ENCODE peak calls at places on chromosomes 4 and X, in four cellular contexts. V is WTC11, R is K562, S is HepG2. D is an unnamed sample.

GRCh38 chrX:26952213-26952612 is 510.9 kb downstream of the PPP4R3C start:
- DNase-seq in V (no peak), R (no peak), S (no peak), D (no peak)

GRCh38 chr4:122577808-122578781 is 42.8 kb downstream of the IL21 start:
- DNase-seq in V (peak; percentile 63), R (peak; percentile 63), S (peak; percentile 41), D (peak; percentile 60)

GRCh38 chr4:176320976-176321361 is 1.2 kb downstream of the SPCS3 start:
- DNase-seq in V (no peak), R (peak; percentile 20), S (no peak), D (no peak)

GRCh38 chr4:183876268-183876934 is 28.7 kb upstream of the STOX2 start:
- DNase-seq in V (no peak), R (no peak), S (no peak), D (peak; percentile 12)

GRCh38 chr4:177485528-177485927 is 43.3 kb upstream of the AGA start:
- DNase-seq in V (no peak), R (no peak), S (no peak), D (no peak)

GRCh38 chrX:24395775-24396174 is 35.3 kb downstream of the SUPT20HL1 start:
- DNase-seq in V (peak; percentile 16), R (peak; percentile 40), S (peak; percentile 43), D (peak; percentile 75)

GRCh38 chr4:5330339-5330738 is 279.1 kb downstream of the STK32B start:
- DNase-seq in V (no peak), R (no peak), S (no peak), D (no peak)

GRCh38 chr4:2787230-2788100 is 5.4 kb upstream of the SH3BP2 start:
- DNase-seq in V (peak; percentile 19), R (no peak), S (no peak), D (no peak)

GRCh38 chr4:16505726-16506125 is 279.5 kb upstream of the TAPT1 start:
- DNase-seq in V (peak; percentile 56), R (no peak), S (no peak), D (peak; percentile 23)

GRCh38 chr4:145843148-145843547 is 95.5 kb downstream of the ZNF827 start:
- DNase-seq in V (no peak), R (no peak), S (no peak), D (no peak)

GRCh38 chrX:32673193-32673592 is 538.2 kb downstream of the DMD start:
- DNase-seq in V (no peak), R (no peak), S (peak; percentile 0), D (no peak)

GRCh38 chr4:60805500-60806313 is 394.4 kb upstream of the ADGRL3 start:
- DNase-seq in V (no peak), R (peak; percentile 1), S (peak; percentile 32), D (peak; percentile 50)

GRCh38 chrX:111467896-111468295 is 43.5 kb upstream of the SERTM2 start:
- DNase-seq in V (no peak), R (no peak), S (no peak), D (no peak)

GRCh38 chrX:136190038-136190437 is 42.7 kb downstream of the FHL1 start:
- DNase-seq in V (no peak), R (no peak), S (no peak), D (no peak)

GRCh38 chr4:52604215-52604614 is 54.9 kb downstream of the USP46 start:
- DNase-seq in V (no peak), R (no peak), S (no peak), D (no peak)

GRCh38 chr4:108742451-108742850 is 20.4 kb downstream of the ETNPPL start:
- DNase-seq in V (no peak), R (no peak), S (no peak), D (no peak)

GRCh38 chr4:148007789-148008188 is 275.9 kb downstream of the ARHGAP10 start:
- DNase-seq in V (no peak), R (no peak), S (no peak), D (no peak)

GRCh38 chrX:115452256-115452655 is 108.7 kb upstream of the PLS3 start:
- DNase-seq in V (no peak), R (no peak), S (no peak), D (no peak)

GRCh38 chrX:153190384-153190783 is 11.3 kb downstream of the MAGEA1 start:
- DNase-seq in V (no peak), R (no peak), S (no peak), D (no peak)

GRCh38 chr4:26407466-26407865 is 82.8 kb downstream of the CCKAR start:
- DNase-seq in V (no peak), R (no peak), S (no peak), D (no peak)

GRCh38 chrX:19225906-19226305 is 103.6 kb upstream of the ADGRG2 start:
- DNase-seq in V (peak; percentile 10), R (peak; percentile 8), S (no peak), D (peak; percentile 14)

GRCh38 chr4:7169134-7169533 is 23.2 kb upstream of the SORCS2 start:
- DNase-seq in V (no peak), R (no peak), S (no peak), D (no peak)

GRCh38 chrX:7318246-7318645 is 170.3 kb upstream of the PUDP start:
- DNase-seq in V (no peak), R (no peak), S (no peak), D (no peak)

GRCh38 chrX:107683124-107683895 is 55.0 kb downstream of the PRPS1 start:
- DNase-seq in V (no peak), R (no peak), S (no peak), D (no peak)

GRCh38 chrX:113966791-113967190 is 617.1 kb upstream of the HTR2C start:
- DNase-seq in V (no peak), R (no peak), S (no peak), D (no peak)

GRCh38 chrX:99242001-99242400 is 1168.1 kb downstream of the PCDH19 start:
- DNase-seq in V (peak; percentile 41), R (no peak), S (no peak), D (no peak)

GRCh38 chr4:6134612-6135220 is 65.6 kb downstream of the JAKMIP1 start:
- DNase-seq in V (no peak), R (peak; percentile 25), S (peak; percentile 48), D (no peak)

GRCh38 chr4:163892417-163892816 is 397.9 kb downstream of the TMA16 start:
- DNase-seq in V (no peak), R (no peak), S (no peak), D (no peak)
- TF ChIP-seq ELF4 in V (no peak), R (no peak), S (no peak), D (no peak)

GRCh38 chr4:101970555-101970954 is 180.0 kb downstream of the BANK1 start:
- DNase-seq in V (no peak), R (no peak), S (no peak), D (no peak)
- TF ChIP-seq ELF4 in V (no peak), R (no peak), S (no peak), D (no peak)

GRCh38 chr4:156983366-156983765 is 11.8 kb upstream of the PDGFC start:
- DNase-seq in V (no peak), R (no peak), S (no peak), D (no peak)
- TF ChIP-seq ELF4 in V (no peak), R (no peak), S (no peak), D (no peak)

GRCh38 chr4:170671171-170671570 is 581.4 kb upstream of the AADAT start:
- DNase-seq in V (no peak), R (no peak), S (no peak), D (no peak)

GRCh38 chr4:170672571-170672970 is 582.8 kb upstream of the AADAT start:
- DNase-seq in V (no peak), R (no peak), S (no peak), D (no peak)

GRCh38 chr4:170674176-170674575 is 584.4 kb upstream of the AADAT start:
- DNase-seq in V (no peak), R (no peak), S (no peak), D (no peak)

GRCh38 chr4:170675568-170676262 is 586.0 kb upstream of the AADAT start:
- DNase-seq in V (no peak), R (no peak), S (no peak), D (no peak)
- TF ChIP-seq ELF4 in V (no peak), R (no peak), S (no peak), D (no peak)